ENCODE peak calls at places on chromosome 15, in eight cellular contexts. One of them, this sample, is unnamed.

GRCh38 chr15:66138096-66138783 is 115.3 kb downstream of the MEGF11 start:
- DNase-seq in GM06990: no peak
- DNase-seq in AG04449: no peak
- DNase-seq in heart left ventricle: no peak
- DNase-seq in esophagus squamous epithelium: no peak
- DNase-seq in PC-3: no peak
- DNase-seq in hepatocyte: no peak
- DNase-seq in prostate gland: no peak
- DNase-seq in this sample: no peak

GRCh38 chr15:64134322-64134829 is 17.2 kb upstream of the SNX22 start:
- DNase-seq in AG04449: no peak
- DNase-seq in GM06990: no peak
- DNase-seq in PC-3: peak
- DNase-seq in heart left ventricle: peak
- DNase-seq in prostate gland: no peak
- DNase-seq in hepatocyte: no peak
- DNase-seq in esophagus squamous epithelium: no peak
- DNase-seq in this sample: no peak

GRCh38 chr15:34737379-34737928 is 17.3 kb downstream of the GJD2 start:
- DNase-seq in esophagus squamous epithelium: no peak
- DNase-seq in hepatocyte: no peak
- DNase-seq in AG04449: no peak
- DNase-seq in PC-3: no peak
- DNase-seq in heart left ventricle: no peak
- DNase-seq in GM06990: no peak
- DNase-seq in prostate gland: no peak
- DNase-seq in this sample: no peak

GRCh38 chr15:64653757-64654156 is 121.6 kb downstream of the RBPMS2 start:
- DNase-seq in hepatocyte: no peak
- DNase-seq in esophagus squamous epithelium: no peak
- DNase-seq in GM06990: no peak
- DNase-seq in heart left ventricle: no peak
- DNase-seq in PC-3: peak
- DNase-seq in prostate gland: no peak
- DNase-seq in AG04449: no peak
- DNase-seq in this sample: peak

GRCh38 chr15:65212097-65212496 is 824 bp upstream of the CILP start:
- DNase-seq in AG04449: no peak
- DNase-seq in prostate gland: no peak
- DNase-seq in PC-3: no peak
- DNase-seq in hepatocyte: peak
- DNase-seq in GM06990: peak
- DNase-seq in esophagus squamous epithelium: no peak
- DNase-seq in heart left ventricle: no peak
- DNase-seq in this sample: peak

GRCh38 chr15:23538657-23539056 is 26.8 kb upstream of the MKRN3 start:
- DNase-seq in prostate gland: no peak
- DNase-seq in GM06990: no peak
- DNase-seq in AG04449: no peak
- DNase-seq in hepatocyte: no peak
- DNase-seq in esophagus squamous epithelium: no peak
- DNase-seq in PC-3: no peak
- DNase-seq in heart left ventricle: no peak
- DNase-seq in this sample: no peak

GRCh38 chr15:82852906-82853635 is 43.6 kb downstream of the WHAMM start:
- DNase-seq in heart left ventricle: no peak
- DNase-seq in AG04449: no peak
- DNase-seq in esophagus squamous epithelium: no peak
- DNase-seq in prostate gland: no peak
- DNase-seq in GM06990: no peak
- DNase-seq in PC-3: no peak
- DNase-seq in hepatocyte: no peak
- DNase-seq in this sample: peak

GRCh38 chr15:45205192-45205591 is 17.4 kb upstream of the SHF start:
- DNase-seq in esophagus squamous epithelium: no peak
- DNase-seq in GM06990: no peak
- DNase-seq in heart left ventricle: no peak
- DNase-seq in hepatocyte: peak
- DNase-seq in PC-3: peak
- DNase-seq in AG04449: no peak
- DNase-seq in prostate gland: peak
- DNase-seq in this sample: peak

GRCh38 chr15:79184465-79184892 is 93.9 kb upstream of the RASGRF1 start:
- DNase-seq in hepatocyte: peak
- DNase-seq in esophagus squamous epithelium: no peak
- DNase-seq in GM06990: no peak
- DNase-seq in PC-3: peak
- DNase-seq in heart left ventricle: peak
- DNase-seq in prostate gland: peak
- DNase-seq in AG04449: no peak
- DNase-seq in this sample: peak

GRCh38 chr15:40438712-40439111 is 2.0 kb upstream of the BAHD1 start:
- DNase-seq in prostate gland: no peak
- DNase-seq in AG04449: no peak
- DNase-seq in hepatocyte: no peak
- DNase-seq in heart left ventricle: peak
- DNase-seq in esophagus squamous epithelium: no peak
- DNase-seq in GM06990: no peak
- DNase-seq in PC-3: no peak
- DNase-seq in this sample: no peak

GRCh38 chr15:81254277-81255265 is 57.9 kb downstream of the IL16 start:
- DNase-seq in prostate gland: no peak
- DNase-seq in esophagus squamous epithelium: no peak
- DNase-seq in AG04449: no peak
- DNase-seq in PC-3: no peak
- DNase-seq in GM06990: no peak
- DNase-seq in heart left ventricle: no peak
- DNase-seq in hepatocyte: no peak
- DNase-seq in this sample: no peak

GRCh38 chr15:81257435-81257834 is 60.8 kb downstream of the IL16 start:
- DNase-seq in heart left ventricle: no peak
- DNase-seq in PC-3: no peak
- DNase-seq in GM06990: no peak
- DNase-seq in prostate gland: no peak
- DNase-seq in hepatocyte: no peak
- DNase-seq in AG04449: no peak
- DNase-seq in esophagus squamous epithelium: no peak
- DNase-seq in this sample: no peak

GRCh38 chr15:81255596-81255995 is 58.9 kb downstream of the IL16 start:
- DNase-seq in AG04449: no peak
- DNase-seq in GM06990: no peak
- DNase-seq in esophagus squamous epithelium: no peak
- DNase-seq in hepatocyte: no peak
- DNase-seq in heart left ventricle: no peak
- DNase-seq in prostate gland: no peak
- DNase-seq in PC-3: no peak
- DNase-seq in this sample: no peak

GRCh38 chr15:81256916-81257315 is 60.2 kb downstream of the IL16 start:
- DNase-seq in hepatocyte: peak
- DNase-seq in PC-3: peak
- DNase-seq in esophagus squamous epithelium: no peak
- DNase-seq in heart left ventricle: no peak
- DNase-seq in AG04449: no peak
- DNase-seq in GM06990: no peak
- DNase-seq in prostate gland: no peak
- DNase-seq in this sample: peak

DNA sequence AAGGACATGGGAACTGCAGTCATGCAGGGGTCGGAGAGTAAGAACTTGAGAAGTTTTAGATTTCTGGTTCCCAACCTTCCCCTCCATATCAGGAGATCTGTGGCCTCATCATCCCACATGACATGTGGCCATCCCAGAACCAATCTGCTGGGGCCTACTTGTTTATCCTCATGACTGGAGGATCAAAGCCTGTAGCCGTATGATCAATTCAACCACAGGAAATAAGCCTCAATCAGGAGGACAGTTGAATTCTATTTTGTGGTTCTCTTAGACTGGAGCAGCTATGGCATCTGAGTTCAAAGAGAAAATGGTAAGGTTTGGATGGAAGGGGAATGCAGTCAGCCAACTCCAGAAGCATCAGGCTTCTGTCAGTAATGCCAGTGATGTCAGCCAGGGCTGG is 57.2 kb downstream of the IL16 start:
- DNase-seq in GM06990: no peak
- DNase-seq in AG04449: no peak
- DNase-seq in hepatocyte: no peak
- DNase-seq in esophagus squamous epithelium: no peak
- DNase-seq in prostate gland: no peak
- DNase-seq in PC-3: no peak
- DNase-seq in heart left ventricle: no peak
- DNase-seq in this sample: peak
- H3K4me3 ChIP-seq in GM06990: no peak
- H3K4me3 ChIP-seq in AG04449: no peak
- H3K4me3 ChIP-seq in hepatocyte: no peak
- H3K4me3 ChIP-seq in esophagus squamous epithelium: no peak
- H3K4me3 ChIP-seq in prostate gland: no peak
- H3K4me3 ChIP-seq in PC-3: no peak
- H3K4me3 ChIP-seq in heart left ventricle: no peak
- H3K4me3 ChIP-seq in this sample: no peak

GRCh38 chr15:89358755-89359439 is 24.3 kb upstream of the POLG start:
- DNase-seq in hepatocyte: peak
- DNase-seq in prostate gland: peak
- DNase-seq in heart left ventricle: peak
- DNase-seq in AG04449: no peak
- DNase-seq in esophagus squamous epithelium: peak
- DNase-seq in PC-3: peak
- DNase-seq in GM06990: peak
- DNase-seq in this sample: peak

GRCh38 chr15:89358435-89358754 is 23.8 kb upstream of the POLG start:
- DNase-seq in AG04449: no peak
- DNase-seq in esophagus squamous epithelium: no peak
- DNase-seq in GM06990: no peak
- DNase-seq in PC-3: no peak
- DNase-seq in hepatocyte: no peak
- DNase-seq in heart left ventricle: no peak
- DNase-seq in prostate gland: no peak
- DNase-seq in this sample: no peak

GRCh38 chr15:89361451-89362202 is 27.0 kb upstream of the POLG start:
- DNase-seq in AG04449: no peak
- DNase-seq in hepatocyte: peak
- DNase-seq in GM06990: no peak
- DNase-seq in PC-3: peak
- DNase-seq in heart left ventricle: peak
- DNase-seq in esophagus squamous epithelium: no peak
- DNase-seq in prostate gland: peak
- DNase-seq in this sample: no peak

GRCh38 chr15:89360294-89360971 is 25.8 kb upstream of the POLG start:
- DNase-seq in esophagus squamous epithelium: no peak
- DNase-seq in AG04449: no peak
- DNase-seq in GM06990: no peak
- DNase-seq in PC-3: no peak
- DNase-seq in heart left ventricle: no peak
- DNase-seq in prostate gland: no peak
- DNase-seq in hepatocyte: no peak
- DNase-seq in this sample: no peak

GRCh38 chr15:89359471-89360293 is 25.1 kb upstream of the POLG start:
- DNase-seq in PC-3: no peak
- DNase-seq in GM06990: no peak
- DNase-seq in heart left ventricle: no peak
- DNase-seq in AG04449: no peak
- DNase-seq in esophagus squamous epithelium: no peak
- DNase-seq in prostate gland: no peak
- DNase-seq in hepatocyte: no peak
- DNase-seq in this sample: no peak
- H3K4me3 ChIP-seq in PC-3: no peak
- H3K4me3 ChIP-seq in GM06990: no peak
- H3K4me3 ChIP-seq in heart left ventricle: peak
- H3K4me3 ChIP-seq in AG04449: no peak
- H3K4me3 ChIP-seq in esophagus squamous epithelium: peak
- H3K4me3 ChIP-seq in prostate gland: no peak
- H3K4me3 ChIP-seq in hepatocyte: no peak
- H3K4me3 ChIP-seq in this sample: no peak

DNA sequence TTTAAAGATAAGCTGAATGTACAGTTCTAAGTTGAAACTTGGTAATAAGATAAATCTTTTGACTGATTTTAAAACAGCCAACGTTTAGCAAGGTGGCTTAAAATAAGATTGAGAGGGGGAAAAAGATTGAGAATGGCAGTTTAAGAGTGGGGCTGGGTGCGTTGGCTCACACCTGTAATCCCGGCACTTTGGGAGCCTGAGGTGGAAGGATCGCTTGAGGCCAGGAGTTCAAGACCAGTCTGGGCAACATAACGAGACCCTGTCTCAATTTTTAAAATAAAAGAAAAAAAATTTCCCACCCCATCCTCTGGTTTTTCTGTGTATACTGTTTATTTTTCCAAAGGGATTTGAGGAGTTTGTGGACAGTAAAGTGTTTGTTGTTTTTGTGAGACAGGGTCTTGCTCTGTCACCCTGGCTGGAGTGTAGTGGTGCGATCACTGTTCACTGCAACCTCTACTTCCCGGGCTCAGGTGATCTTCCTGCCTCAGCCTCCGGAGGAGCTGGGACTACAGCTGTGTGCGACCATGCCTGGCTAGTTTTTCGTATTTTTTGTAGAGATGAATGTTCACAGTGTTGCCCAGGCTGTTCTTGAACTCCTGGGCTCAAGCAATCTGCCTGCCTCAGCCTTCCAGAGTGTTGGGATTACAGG is 3.0 kb downstream of the MAPK6 start:
- DNase-seq in AG04449: no peak
- DNase-seq in hepatocyte: no peak
- DNase-seq in prostate gland: no peak
- DNase-seq in GM06990: no peak
- DNase-seq in heart left ventricle: no peak
- DNase-seq in PC-3: no peak
- DNase-seq in esophagus squamous epithelium: no peak
- DNase-seq in this sample: no peak
- H3K4me3 ChIP-seq in AG04449: peak
- H3K4me3 ChIP-seq in hepatocyte: peak
- H3K4me3 ChIP-seq in prostate gland: no peak
- H3K4me3 ChIP-seq in GM06990: peak
- H3K4me3 ChIP-seq in heart left ventricle: peak
- H3K4me3 ChIP-seq in PC-3: peak
- H3K4me3 ChIP-seq in esophagus squamous epithelium: peak
- H3K4me3 ChIP-seq in this sample: no peak

DNA sequence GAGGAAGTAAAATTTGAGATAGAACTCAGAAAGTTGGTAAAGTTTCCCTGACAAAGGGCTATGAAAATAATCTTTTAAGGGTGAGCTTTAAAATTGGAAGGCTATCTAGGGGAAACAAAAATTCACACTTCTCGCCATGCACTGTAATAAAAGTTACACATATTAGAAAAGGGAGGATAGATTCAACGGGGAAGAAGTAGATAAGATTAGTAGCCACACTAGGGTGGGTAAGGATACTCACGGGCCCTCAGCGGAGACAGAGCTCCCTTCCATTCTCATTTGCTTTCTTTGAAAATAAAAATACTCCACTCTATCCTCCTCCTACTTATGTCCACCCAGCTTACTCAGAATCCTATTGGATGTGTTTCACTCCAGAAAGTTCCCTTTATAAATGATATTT is 691.3 kb upstream of the NR2F2 start:
- DNase-seq in heart left ventricle: no peak
- DNase-seq in AG04449: no peak
- DNase-seq in prostate gland: no peak
- DNase-seq in GM06990: no peak
- DNase-seq in esophagus squamous epithelium: no peak
- DNase-seq in PC-3: no peak
- DNase-seq in hepatocyte: no peak
- DNase-seq in this sample: no peak
- H3K4me3 ChIP-seq in heart left ventricle: no peak
- H3K4me3 ChIP-seq in AG04449: no peak
- H3K4me3 ChIP-seq in prostate gland: no peak
- H3K4me3 ChIP-seq in GM06990: no peak
- H3K4me3 ChIP-seq in esophagus squamous epithelium: no peak
- H3K4me3 ChIP-seq in PC-3: no peak
- H3K4me3 ChIP-seq in hepatocyte: no peak
- H3K4me3 ChIP-seq in this sample: no peak

GRCh38 chr15:47185222-47185800 is 532.0 kb upstream of the SEMA6D start:
- DNase-seq in prostate gland: no peak
- DNase-seq in AG04449: no peak
- DNase-seq in heart left ventricle: no peak
- DNase-seq in esophagus squamous epithelium: no peak
- DNase-seq in hepatocyte: no peak
- DNase-seq in GM06990: no peak
- DNase-seq in PC-3: no peak
- DNase-seq in this sample: no peak
- H3K4me3 ChIP-seq in prostate gland: peak
- H3K4me3 ChIP-seq in AG04449: peak
- H3K4me3 ChIP-seq in heart left ventricle: peak
- H3K4me3 ChIP-seq in esophagus squamous epithelium: peak
- H3K4me3 ChIP-seq in hepatocyte: peak
- H3K4me3 ChIP-seq in GM06990: no peak
- H3K4me3 ChIP-seq in PC-3: peak
- H3K4me3 ChIP-seq in this sample: no peak